ENCODE peak calls at places on chromosome 18, in eight cellular contexts. T, L, R, W, N, M, F and S are unnamed samples.

GRCh38 chr18:23212161-23212560 is 76.9 kb downstream of the CABLES1 start:
- DNase-seq in N (no peak), R (no peak), F (no peak), M (no peak), W (no peak), L (no peak), T (no peak), S (no peak)

GRCh38 chr18:35933982-35934381 is 38.5 kb upstream of the RMP24 start:
- DNase-seq in R (no peak), L (no peak), N (no peak), F (no peak), T (no peak), W (no peak), M (no peak), S (peak; percentile 14)

GRCh38 chr18:697012-697411 is 15.4 kb downstream of the ENOSF1 start:
- DNase-seq in T (no peak), N (no peak), R (no peak), W (no peak), L (no peak), F (no peak), M (no peak), S (no peak)

GRCh38 chr18:39737869-39738268 is 2172.3 kb upstream of the CELF4 start:
- DNase-seq in F (no peak), T (no peak), W (no peak), R (no peak), L (no peak), N (no peak), M (no peak), S (no peak)

GRCh38 chr18:33210575-33211189 is 229.8 kb downstream of the CCDC178 start:
- DNase-seq in F (peak; percentile 43), N (no peak), L (no peak), T (no peak), W (peak; percentile 39), R (no peak), M (peak; percentile 65), S (no peak)

GRCh38 chr18:3932285-3932684 is 482.3 kb downstream of the TGIF1 start:
- DNase-seq in N (no peak), R (no peak), W (no peak), L (no peak), T (no peak), M (no peak), F (no peak), S (no peak)

GRCh38 chr18:74556166-74556565 is 21.9 kb downstream of the CNDP1 start:
- DNase-seq in R (no peak), L (no peak), N (no peak), T (no peak), W (no peak), M (no peak), F (no peak), S (no peak)

GRCh38 chr18:48946329-48946835 is 4.4 kb downstream of the SMAD7 start:
- DNase-seq in M (no peak), F (peak; percentile 69), R (no peak), T (no peak), L (no peak), N (peak; percentile 17), W (peak; percentile 71), S (no peak)

GRCh38 chr18:75159238-75159518 is 49.8 kb downstream of the PTGR3 start:
- DNase-seq in L (no peak), M (peak; percentile 29), N (no peak), W (no peak), T (no peak), R (no peak), F (no peak), S (no peak)

GRCh38 chr18:34649072-34649471 is 61.0 kb upstream of the DTNA start:
- DNase-seq in M (no peak), L (no peak), F (peak; percentile 45), T (no peak), N (no peak), W (peak; percentile 67), R (no peak), S (no peak)

GRCh38 chr18:41666251-41666650 is 288.8 kb upstream of the PIK3C3 start:
- DNase-seq in R (no peak), W (no peak), M (no peak), N (no peak), T (no peak), L (no peak), F (no peak), S (no peak)

GRCh38 chr18:77110936-77111335 is 21.6 kb downstream of the MBP start:
- DNase-seq in M (no peak), T (no peak), F (no peak), W (no peak), R (no peak), N (no peak), L (no peak), S (no peak)
- H3K4me3 ChIP-seq in M (no peak overlapping the region), T (no peak overlapping the region), F (no peak overlapping the region), W (no peak overlapping the region), R (no peak overlapping the region), N (no peak overlapping the region), L (no peak overlapping the region), S (no peak overlapping the region)

GRCh38 chr18:63637703-63638102 is 6.4 kb downstream of the SERPINB4 start:
- DNase-seq in R (no peak), N (no peak), L (no peak), F (no peak), W (no peak), T (no peak), M (no peak), S (no peak)
- H3K4me3 ChIP-seq in R (no peak overlapping the region), N (no peak overlapping the region), L (no peak overlapping the region), F (no peak overlapping the region), W (no peak overlapping the region), T (no peak overlapping the region), M (no peak overlapping the region), S (no peak overlapping the region)

DNA sequence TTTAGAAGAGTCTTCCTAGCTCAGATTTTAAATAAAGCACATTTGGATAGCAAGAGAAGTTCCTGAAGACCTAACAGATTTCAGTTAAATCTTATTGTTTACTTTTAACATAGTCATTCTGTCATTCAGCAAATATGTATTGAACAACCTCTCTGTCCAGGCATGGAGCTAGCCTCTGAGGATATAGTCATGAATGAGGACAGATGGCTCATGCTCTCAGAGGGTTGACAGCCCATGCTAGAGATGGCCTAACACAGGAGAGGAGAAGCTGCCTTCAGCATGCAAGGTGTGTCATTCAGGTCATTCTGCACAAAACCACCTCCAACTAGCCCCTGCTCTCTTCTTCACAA is 6.2 kb downstream of the CCBE1 start:
- DNase-seq in T (no peak), R (no peak), M (no peak), N (no peak), F (peak; percentile 86), W (no peak), L (no peak), S (no peak)
- H3K4me3 ChIP-seq in T (no peak overlapping the region), R (no peak overlapping the region), M (no peak overlapping the region), N (no peak overlapping the region), F (no peak overlapping the region), W (no peak overlapping the region), L (no peak overlapping the region), S (no peak overlapping the region)

DNA sequence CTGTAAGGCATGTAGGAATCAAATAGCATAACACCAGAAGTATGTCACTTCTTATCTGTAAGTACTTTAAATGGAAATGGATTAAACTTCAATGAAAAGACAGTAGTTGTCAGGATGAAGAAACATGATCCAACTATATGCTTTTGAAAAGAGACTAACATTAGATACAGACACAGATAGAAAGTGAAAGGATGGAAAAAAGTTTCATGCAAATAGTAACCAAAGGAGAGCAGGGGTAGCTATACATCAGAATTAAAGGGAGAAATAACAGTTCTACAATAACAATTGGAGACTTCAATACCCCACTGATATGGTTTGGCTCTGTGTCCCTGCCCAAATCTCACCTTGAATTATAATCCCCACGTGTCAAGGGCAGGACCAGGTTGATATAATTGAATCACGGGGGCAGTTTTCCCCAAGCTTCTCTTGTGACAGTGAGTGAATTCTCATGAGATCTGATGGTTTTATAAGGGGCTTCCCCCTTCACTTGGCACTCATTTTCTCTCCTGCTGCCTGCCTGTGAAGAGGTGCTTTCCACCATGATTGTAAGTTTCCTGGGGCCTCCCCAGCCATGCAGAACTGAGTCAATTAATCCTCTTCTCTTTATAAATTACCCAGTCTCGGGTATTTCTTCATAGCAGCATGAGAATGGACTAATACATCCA is 205.4 kb upstream of the CDH2 start:
- DNase-seq in W (no peak), N (no peak), R (no peak), M (no peak), F (no peak), T (no peak), L (no peak), S (no peak)
- H3K4me3 ChIP-seq in W (no peak overlapping the region), N (no peak overlapping the region), R (no peak overlapping the region), M (no peak overlapping the region), F (no peak overlapping the region), T (no peak overlapping the region), L (no peak overlapping the region), S (no peak overlapping the region)

GRCh38 chr18:2642771-2643170 is 12.8 kb upstream of the SMCHD1 start:
- DNase-seq in T (no peak), R (no peak), L (no peak), W (no peak), F (no peak), N (no peak), M (no peak), S (no peak)

GRCh38 chr18:2644535-2644934 is 11.0 kb upstream of the SMCHD1 start:
- DNase-seq in N (no peak), F (no peak), M (no peak), T (no peak), W (no peak), R (no peak), L (no peak), S (no peak)

DNA sequence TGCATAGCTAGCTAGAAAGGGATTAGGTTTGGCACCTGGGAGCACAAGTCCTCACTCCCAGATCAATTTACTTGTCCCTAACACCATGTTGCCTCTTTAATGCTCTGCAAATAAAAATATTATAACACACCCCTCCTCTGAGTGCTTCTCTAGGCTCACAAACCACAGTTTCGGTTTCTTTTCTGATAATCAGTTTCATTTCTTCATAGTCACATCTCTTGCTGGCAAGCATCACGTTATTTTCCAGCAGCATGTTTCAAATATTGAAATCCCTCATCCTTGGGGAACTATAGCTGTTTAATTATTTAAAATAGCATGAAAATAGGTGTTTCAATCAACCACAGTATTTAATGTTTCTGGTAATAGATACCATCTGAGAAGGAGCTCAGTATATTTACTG is 13.9 kb upstream of the SMCHD1 start:
- DNase-seq in R (peak; percentile 59), T (no peak), N (no peak), M (no peak), L (no peak), W (peak; percentile 46), F (peak; percentile 30), S (no peak)
- H3K4me3 ChIP-seq in R (no peak overlapping the region), T (peak overlapping the region; percentile 26), N (no peak overlapping the region), M (no peak overlapping the region), L (no peak overlapping the region), W (peak overlapping the region; percentile 31), F (no peak overlapping the region), S (no peak overlapping the region)

GRCh38 chr18:55422456-55423185 is 165.4 kb downstream of the TCF4 start:
- DNase-seq in L (peak; percentile 63), N (peak; percentile 22), T (peak; percentile 47), W (peak; percentile 73), F (peak; percentile 61), M (no peak), R (no peak), S (no peak)
- H3K4me3 ChIP-seq in L (peak overlapping the region; percentile 87), N (peak overlapping the region; percentile 30), T (peak overlapping the region; percentile 56), W (peak overlapping the region; percentile 58), F (peak overlapping the region; percentile 63), M (no peak overlapping the region), R (no peak overlapping the region), S (no peak overlapping the region)

DNA sequence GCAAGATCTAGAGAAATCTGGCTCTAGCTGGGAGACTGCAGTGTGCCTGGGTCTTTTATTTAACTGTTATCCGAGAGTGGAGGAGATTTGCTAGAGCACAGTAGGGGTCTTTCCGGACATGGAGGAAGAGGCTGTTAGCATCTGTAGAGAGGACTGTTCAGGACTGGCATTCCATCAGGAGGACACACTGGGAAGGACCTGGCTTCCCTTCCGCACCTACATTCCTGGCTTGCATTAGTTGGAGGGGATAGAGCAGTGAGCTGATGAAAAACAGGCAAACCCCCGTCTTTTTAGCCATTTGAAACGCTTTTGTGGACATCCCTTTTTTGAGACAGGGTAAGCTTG is 874 bp upstream of the PIEZO2 start:
- DNase-seq in T (no peak), N (no peak), F (no peak), R (no peak), L (no peak), M (peak; percentile 39), W (no peak), S (no peak)
- H3K4me3 ChIP-seq in T (no peak overlapping the region), N (no peak overlapping the region), F (no peak overlapping the region), R (peak overlapping the region; percentile 62), L (no peak overlapping the region), M (peak overlapping the region; percentile 57), W (no peak overlapping the region), S (no peak overlapping the region)